ENCODE peak calls at places on chromosomes 2 and 18, in six cellular contexts. G is activated naive CD8-positive, alpha-beta T cell treated with anti-CD3 and anti-CD28 coated beads, Interleukin-2, amount 50 U/mL, for 24 hours; L is LoVo; A is SW480; R is BE2C; E is fibroblast of gingiva. O is an unnamed sample.

GRCh38 chr2:241842620-241843211 is 16.0 kb downstream of the PDCD1 start:
- DNase-seq in G (peak), L (no peak), A (no peak), R (peak), E (no peak), O (no peak)

GRCh38 chr2:219769044-219770030 is 141.9 kb downstream of the SLC4A3 start:
- DNase-seq in G (no peak), L (no peak), A (no peak), R (no peak), E (no peak), O (peak)

GRCh38 chr18:6088432-6088831 is 193.1 kb upstream of the TMEM200C start:
- DNase-seq in G (no peak), L (no peak), A (peak), R (no peak), E (no peak), O (no peak)

GRCh38 chr2:33242845-33243244 is 233.6 kb upstream of the RASGRP3 start:
- DNase-seq in G (no peak), L (no peak), A (no peak), R (no peak), E (no peak), O (peak)

GRCh38 chr18:13831864-13832508 is 8.0 kb downstream of the MC5R start:
- DNase-seq in G (no peak), L (no peak), A (peak), R (no peak), E (no peak), O (no peak)

GRCh38 chr2:190119257-190119656 is 56.7 kb upstream of the MSTN start:
- DNase-seq in G (peak), L (no peak), A (no peak), R (no peak), E (no peak), O (no peak)

GRCh38 chr2:20611077-20611843 is 39.6 kb downstream of the HS1BP3 start:
- DNase-seq in G (no peak), L (no peak), A (peak), R (peak), E (peak), O (no peak)

GRCh38 chr2:42493885-42494433 is at the start of gene KCNG3:
- DNase-seq in G (peak), L (peak), A (peak), R (peak), E (no peak), O (peak)

GRCh38 chr2:48888096-48888495 is 132.6 kb upstream of the LHCGR start:
- DNase-seq in G (no peak), L (no peak), A (no peak), R (no peak), E (no peak), O (no peak)

GRCh38 chr18:76451475-76452331 is 43.3 kb downstream of the ZNF516 start:
- DNase-seq in G (peak), L (no peak), A (no peak), R (peak), E (no peak), O (no peak)

GRCh38 chr18:4672152-4672551 is 217.0 kb upstream of the DLGAP1 start:
- DNase-seq in G (no peak), L (no peak), A (no peak), R (no peak), E (no peak), O (no peak)

GRCh38 chr2:12031871-12032270 is 285.4 kb downstream of the LPIN1 start:
- DNase-seq in G (no peak), L (no peak), A (no peak), R (no peak), E (no peak), O (no peak)

GRCh38 chr2:186590538-186591441 is 934 bp downstream of the ITGAV start:
- DNase-seq in G (peak), L (peak), A (peak), R (peak), E (peak), O (peak)

GRCh38 chr2:74481961-74482800 is 617 bp downstream of the CCDC142 start:
- DNase-seq in G (peak), L (no peak), A (peak), R (peak), E (no peak), O (peak)

GRCh38 chr2:61750624-61751023 is 103.2 kb downstream of the FAM161A start:
- DNase-seq in G (no peak), L (no peak), A (no peak), R (no peak), E (peak), O (peak)

GRCh38 chr2:141323571-141323970 is 807.2 kb downstream of the LRP1B start:
- DNase-seq in G (no peak), L (no peak), A (no peak), R (no peak), E (no peak), O (no peak)

GRCh38 chr18:36536426-36536825 is 238.9 kb downstream of the FHOD3 start:
- DNase-seq in G (no peak), L (no peak), A (no peak), R (no peak), E (no peak), O (no peak)

GRCh38 chr2:176088048-176088936 is 4.2 kb upstream of the HOXD13 start:
- DNase-seq in G (no peak), L (peak), A (peak), R (peak), E (peak), O (peak)

GRCh38 chr2:96661324-96661723 is 18.8 kb downstream of the FER1L5 start:
- DNase-seq in G (no peak), L (no peak), A (no peak), R (no peak), E (no peak), O (no peak)

GRCh38 chr2:1136071-1136470 is 185.4 kb downstream of the SNTG2 start:
- DNase-seq in G (no peak), L (no peak), A (no peak), R (no peak), E (no peak), O (peak)

GRCh38 chr2:126657636-126658315 is 1.8 kb downstream of the GYPC start:
- DNase-seq in G (peak), L (no peak), A (no peak), R (no peak), E (peak), O (peak)

GRCh38 chr18:7872569-7872968 is 305.5 kb downstream of the PTPRM start:
- DNase-seq in G (no peak), L (peak), A (peak), R (no peak), E (peak), O (peak)

GRCh38 chr2:210009106-210009505 is 6.7 kb downstream of the RPE start:
- DNase-seq in G (no peak), L (no peak), A (no peak), R (no peak), E (no peak), O (no peak)

GRCh38 chr2:174965992-174966789 is 39.0 kb downstream of the CHN1 start:
- DNase-seq in G (no peak), L (no peak), A (no peak), R (no peak), E (peak), O (peak)

GRCh38 chr2:217004636-217005035 is 144.8 kb upstream of the TNP1 start:
- DNase-seq in G (no peak), L (no peak), A (no peak), R (no peak), E (no peak), O (no peak)

GRCh38 chr2:38509947-38510326 is 92.8 kb downstream of the HNRNPLL start:
- DNase-seq in G (no peak), L (no peak), A (no peak), R (no peak), E (no peak), O (no peak)

GRCh38 chr2:42116195-42117181 is 52.7 kb upstream of the EML4 start:
- DNase-seq in G (no peak), L (no peak), A (no peak), R (no peak), E (peak), O (peak)

GRCh38 chr18:8389391-8390340 is 219.6 kb upstream of the RAB12 start:
- DNase-seq in G (peak), L (no peak), A (peak), R (peak), E (peak), O (peak)

GRCh38 chr18:11495441-11495840 is 114.0 kb upstream of the SLC35G4 start:
- DNase-seq in G (no peak), L (no peak), A (no peak), R (no peak), E (no peak), O (no peak)

GRCh38 chr18:44452346-44452745 is 228.3 kb upstream of the SETBP1 start:
- DNase-seq in G (no peak), L (no peak), A (no peak), R (no peak), E (peak), O (peak)

GRCh38 chr18:41326311-41326710 is 628.7 kb upstream of the PIK3C3 start:
- DNase-seq in G (no peak), L (no peak), A (no peak), R (no peak), E (no peak), O (peak)

GRCh38 chr18:26089247-26090129 is 925 bp downstream of the SS18 start:
- DNase-seq in G (no peak), L (peak), A (peak), R (peak), E (peak), O (peak)

GRCh38 chr2:134307334-134307733 is 53.5 kb downstream of the MGAT5 start:
- DNase-seq in G (no peak), L (no peak), A (no peak), R (no peak), E (no peak), O (no peak)

GRCh38 chr2:188852752-188853151 is 121.4 kb upstream of the COL3A1 start:
- DNase-seq in G (no peak), L (no peak), A (no peak), R (no peak), E (peak), O (peak)

O was measured in adipocyte.